ENCODE peak calls at places on chromosomes 5 and 9, in nine cellular contexts. One of them, this sample, is unnamed.
A peak's percentile ranks its signal among the peaks of the same experiment; 100 is the strongest.

GRCh38 chr5:15069407-15069905 is 197.9 kb upstream of the ANKH start:
- DNase-seq in GM23338: no peak
- DNase-seq in NCI-H2081: no peak
- DNase-seq in HEK293T: no peak
- DNase-seq in activated CD4-positive, alpha-beta T cell treated with anti-CD3 and anti-CD28 coated beads, Interleukin-2, amount 10 ng/mL, durations not matched to agents 24 days and 14 days: no peak
- DNase-seq in activated CD8-positive, alpha-beta memory T cell treated with anti-CD3 and anti-CD28 coated beads, Interleukin-2, amount 50 U/mL, for 4 hours: no peak
- DNase-seq in GM04504: no peak
- DNase-seq in endothelial cell: no peak
- DNase-seq in stimulated activated CD4-positive, alpha-beta T cell treated with anti-CD3 and anti-CD28 coated beads, Interleukin-1b, Interleukin-23, amount 100 ng/mL, for 4 hours: no peak
- DNase-seq in this sample: peak; percentile 2

GRCh38 chr9:22446589-22446949 is at the start of gene DMRTA1:
- DNase-seq in GM23338: peak; percentile 90
- DNase-seq in NCI-H2081: peak; percentile 86
- DNase-seq in HEK293T: peak; percentile 77
- DNase-seq in activated CD4-positive, alpha-beta T cell treated with anti-CD3 and anti-CD28 coated beads, Interleukin-2, amount 10 ng/mL, durations not matched to agents 24 days and 14 days: no peak
- DNase-seq in activated CD8-positive, alpha-beta memory T cell treated with anti-CD3 and anti-CD28 coated beads, Interleukin-2, amount 50 U/mL, for 4 hours: no peak
- DNase-seq in GM04504: no peak
- DNase-seq in endothelial cell: peak; percentile 83
- DNase-seq in stimulated activated CD4-positive, alpha-beta T cell treated with anti-CD3 and anti-CD28 coated beads, Interleukin-1b, Interleukin-23, amount 100 ng/mL, for 4 hours: peak; percentile 14
- DNase-seq in this sample: peak; percentile 50

GRCh38 chr5:17096975-17097695 is 120.3 kb upstream of the BASP1 start:
- DNase-seq in GM23338: peak; percentile 48
- DNase-seq in NCI-H2081: peak; percentile 48
- DNase-seq in HEK293T: peak; percentile 14
- DNase-seq in activated CD4-positive, alpha-beta T cell treated with anti-CD3 and anti-CD28 coated beads, Interleukin-2, amount 10 ng/mL, durations not matched to agents 24 days and 14 days: no peak
- DNase-seq in activated CD8-positive, alpha-beta memory T cell treated with anti-CD3 and anti-CD28 coated beads, Interleukin-2, amount 50 U/mL, for 4 hours: no peak
- DNase-seq in GM04504: no peak
- DNase-seq in endothelial cell: no peak
- DNase-seq in stimulated activated CD4-positive, alpha-beta T cell treated with anti-CD3 and anti-CD28 coated beads, Interleukin-1b, Interleukin-23, amount 100 ng/mL, for 4 hours: no peak
- DNase-seq in this sample: no peak

GRCh38 chr5:160467555-160468418 is 46.1 kb downstream of the PTTG1 start:
- DNase-seq in GM23338: peak; percentile 71
- DNase-seq in NCI-H2081: no peak
- DNase-seq in HEK293T: no peak
- DNase-seq in activated CD4-positive, alpha-beta T cell treated with anti-CD3 and anti-CD28 coated beads, Interleukin-2, amount 10 ng/mL, durations not matched to agents 24 days and 14 days: peak; percentile 96
- DNase-seq in activated CD8-positive, alpha-beta memory T cell treated with anti-CD3 and anti-CD28 coated beads, Interleukin-2, amount 50 U/mL, for 4 hours: peak; percentile 74
- DNase-seq in GM04504: peak; percentile 9
- DNase-seq in endothelial cell: peak; percentile 47
- DNase-seq in stimulated activated CD4-positive, alpha-beta T cell treated with anti-CD3 and anti-CD28 coated beads, Interleukin-1b, Interleukin-23, amount 100 ng/mL, for 4 hours: peak; percentile 72
- DNase-seq in this sample: peak; percentile 90

GRCh38 chr5:156631005-156631404 is 219.1 kb upstream of the PPP1R2B start:
- DNase-seq in GM23338: no peak
- DNase-seq in NCI-H2081: no peak
- DNase-seq in HEK293T: no peak
- DNase-seq in activated CD4-positive, alpha-beta T cell treated with anti-CD3 and anti-CD28 coated beads, Interleukin-2, amount 10 ng/mL, durations not matched to agents 24 days and 14 days: no peak
- DNase-seq in activated CD8-positive, alpha-beta memory T cell treated with anti-CD3 and anti-CD28 coated beads, Interleukin-2, amount 50 U/mL, for 4 hours: no peak
- DNase-seq in GM04504: no peak
- DNase-seq in endothelial cell: no peak
- DNase-seq in stimulated activated CD4-positive, alpha-beta T cell treated with anti-CD3 and anti-CD28 coated beads, Interleukin-1b, Interleukin-23, amount 100 ng/mL, for 4 hours: no peak
- DNase-seq in this sample: no peak

GRCh38 chr5:83000448-83000847 is 76.7 kb downstream of the TMEM167A start:
- DNase-seq in GM23338: no peak
- DNase-seq in NCI-H2081: no peak
- DNase-seq in HEK293T: no peak
- DNase-seq in activated CD4-positive, alpha-beta T cell treated with anti-CD3 and anti-CD28 coated beads, Interleukin-2, amount 10 ng/mL, durations not matched to agents 24 days and 14 days: no peak
- DNase-seq in activated CD8-positive, alpha-beta memory T cell treated with anti-CD3 and anti-CD28 coated beads, Interleukin-2, amount 50 U/mL, for 4 hours: no peak
- DNase-seq in GM04504: no peak
- DNase-seq in endothelial cell: no peak
- DNase-seq in stimulated activated CD4-positive, alpha-beta T cell treated with anti-CD3 and anti-CD28 coated beads, Interleukin-1b, Interleukin-23, amount 100 ng/mL, for 4 hours: no peak
- DNase-seq in this sample: peak; percentile 35

GRCh38 chr5:34474573-34475021 is 181.5 kb upstream of the RAI14 start:
- DNase-seq in GM23338: peak; percentile 77
- DNase-seq in NCI-H2081: peak; percentile 73
- DNase-seq in HEK293T: peak; percentile 64
- DNase-seq in activated CD4-positive, alpha-beta T cell treated with anti-CD3 and anti-CD28 coated beads, Interleukin-2, amount 10 ng/mL, durations not matched to agents 24 days and 14 days: peak; percentile 67
- DNase-seq in activated CD8-positive, alpha-beta memory T cell treated with anti-CD3 and anti-CD28 coated beads, Interleukin-2, amount 50 U/mL, for 4 hours: no peak
- DNase-seq in GM04504: peak; percentile 32
- DNase-seq in endothelial cell: no peak
- DNase-seq in stimulated activated CD4-positive, alpha-beta T cell treated with anti-CD3 and anti-CD28 coated beads, Interleukin-1b, Interleukin-23, amount 100 ng/mL, for 4 hours: no peak
- DNase-seq in this sample: peak; percentile 67

GRCh38 chr9:86034863-86035734 is 64.3 kb downstream of the GOLM1 start:
- DNase-seq in GM23338: peak; percentile 83
- DNase-seq in NCI-H2081: peak; percentile 57
- DNase-seq in HEK293T: peak; percentile 76
- DNase-seq in activated CD4-positive, alpha-beta T cell treated with anti-CD3 and anti-CD28 coated beads, Interleukin-2, amount 10 ng/mL, durations not matched to agents 24 days and 14 days: no peak
- DNase-seq in activated CD8-positive, alpha-beta memory T cell treated with anti-CD3 and anti-CD28 coated beads, Interleukin-2, amount 50 U/mL, for 4 hours: no peak
- DNase-seq in GM04504: peak; percentile 7
- DNase-seq in endothelial cell: peak; percentile 69
- DNase-seq in stimulated activated CD4-positive, alpha-beta T cell treated with anti-CD3 and anti-CD28 coated beads, Interleukin-1b, Interleukin-23, amount 100 ng/mL, for 4 hours: no peak
- DNase-seq in this sample: peak; percentile 60

GRCh38 chr9:115469826-115470225 is 351.9 kb upstream of the TNC start:
- DNase-seq in GM23338: peak; percentile 33
- DNase-seq in NCI-H2081: no peak
- DNase-seq in HEK293T: no peak
- DNase-seq in activated CD4-positive, alpha-beta T cell treated with anti-CD3 and anti-CD28 coated beads, Interleukin-2, amount 10 ng/mL, durations not matched to agents 24 days and 14 days: no peak
- DNase-seq in activated CD8-positive, alpha-beta memory T cell treated with anti-CD3 and anti-CD28 coated beads, Interleukin-2, amount 50 U/mL, for 4 hours: no peak
- DNase-seq in GM04504: peak; percentile 15
- DNase-seq in endothelial cell: no peak
- DNase-seq in stimulated activated CD4-positive, alpha-beta T cell treated with anti-CD3 and anti-CD28 coated beads, Interleukin-1b, Interleukin-23, amount 100 ng/mL, for 4 hours: no peak
- DNase-seq in this sample: no peak

GRCh38 chr5:134541736-134542376 is 16.4 kb downstream of the JADE2 start:
- DNase-seq in GM23338: peak; percentile 81
- DNase-seq in NCI-H2081: no peak
- DNase-seq in HEK293T: no peak
- DNase-seq in activated CD4-positive, alpha-beta T cell treated with anti-CD3 and anti-CD28 coated beads, Interleukin-2, amount 10 ng/mL, durations not matched to agents 24 days and 14 days: peak; percentile 65
- DNase-seq in activated CD8-positive, alpha-beta memory T cell treated with anti-CD3 and anti-CD28 coated beads, Interleukin-2, amount 50 U/mL, for 4 hours: no peak
- DNase-seq in GM04504: no peak
- DNase-seq in endothelial cell: peak; percentile 79
- DNase-seq in stimulated activated CD4-positive, alpha-beta T cell treated with anti-CD3 and anti-CD28 coated beads, Interleukin-1b, Interleukin-23, amount 100 ng/mL, for 4 hours: no peak
- DNase-seq in this sample: peak; percentile 73

GRCh38 chr5:9562101-9562500 is 16.2 kb upstream of the SEMA5A start:
- DNase-seq in GM23338: no peak
- DNase-seq in NCI-H2081: no peak
- DNase-seq in HEK293T: no peak
- DNase-seq in activated CD4-positive, alpha-beta T cell treated with anti-CD3 and anti-CD28 coated beads, Interleukin-2, amount 10 ng/mL, durations not matched to agents 24 days and 14 days: no peak
- DNase-seq in activated CD8-positive, alpha-beta memory T cell treated with anti-CD3 and anti-CD28 coated beads, Interleukin-2, amount 50 U/mL, for 4 hours: no peak
- DNase-seq in GM04504: no peak
- DNase-seq in endothelial cell: no peak
- DNase-seq in stimulated activated CD4-positive, alpha-beta T cell treated with anti-CD3 and anti-CD28 coated beads, Interleukin-1b, Interleukin-23, amount 100 ng/mL, for 4 hours: no peak
- DNase-seq in this sample: no peak

GRCh38 chr5:157342822-157343402 is 77.0 kb downstream of the CYFIP2 start:
- DNase-seq in GM23338: peak; percentile 68
- DNase-seq in NCI-H2081: peak; percentile 21
- DNase-seq in HEK293T: peak; percentile 69
- DNase-seq in activated CD4-positive, alpha-beta T cell treated with anti-CD3 and anti-CD28 coated beads, Interleukin-2, amount 10 ng/mL, durations not matched to agents 24 days and 14 days: peak; percentile 77
- DNase-seq in activated CD8-positive, alpha-beta memory T cell treated with anti-CD3 and anti-CD28 coated beads, Interleukin-2, amount 50 U/mL, for 4 hours: peak; percentile 27
- DNase-seq in GM04504: no peak
- DNase-seq in endothelial cell: peak; percentile 61
- DNase-seq in stimulated activated CD4-positive, alpha-beta T cell treated with anti-CD3 and anti-CD28 coated beads, Interleukin-1b, Interleukin-23, amount 100 ng/mL, for 4 hours: peak; percentile 26
- DNase-seq in this sample: peak; percentile 34

GRCh38 chr5:80254767-80255424 is 952 bp downstream of the SERINC5 start:
- DNase-seq in GM23338: no peak
- DNase-seq in NCI-H2081: no peak
- DNase-seq in HEK293T: no peak
- DNase-seq in activated CD4-positive, alpha-beta T cell treated with anti-CD3 and anti-CD28 coated beads, Interleukin-2, amount 10 ng/mL, durations not matched to agents 24 days and 14 days: peak; percentile 81
- DNase-seq in activated CD8-positive, alpha-beta memory T cell treated with anti-CD3 and anti-CD28 coated beads, Interleukin-2, amount 50 U/mL, for 4 hours: no peak
- DNase-seq in GM04504: no peak
- DNase-seq in endothelial cell: no peak
- DNase-seq in stimulated activated CD4-positive, alpha-beta T cell treated with anti-CD3 and anti-CD28 coated beads, Interleukin-1b, Interleukin-23, amount 100 ng/mL, for 4 hours: no peak
- DNase-seq in this sample: peak; percentile 36

GRCh38 chr9:92146610-92147009 is 31.4 kb upstream of the SPTLC1 start:
- DNase-seq in GM23338: no peak
- DNase-seq in NCI-H2081: no peak
- DNase-seq in HEK293T: no peak
- DNase-seq in activated CD4-positive, alpha-beta T cell treated with anti-CD3 and anti-CD28 coated beads, Interleukin-2, amount 10 ng/mL, durations not matched to agents 24 days and 14 days: no peak
- DNase-seq in activated CD8-positive, alpha-beta memory T cell treated with anti-CD3 and anti-CD28 coated beads, Interleukin-2, amount 50 U/mL, for 4 hours: no peak
- DNase-seq in GM04504: no peak
- DNase-seq in endothelial cell: no peak
- DNase-seq in stimulated activated CD4-positive, alpha-beta T cell treated with anti-CD3 and anti-CD28 coated beads, Interleukin-1b, Interleukin-23, amount 100 ng/mL, for 4 hours: no peak
- DNase-seq in this sample: peak; percentile 47

GRCh38 chr9:88898033-88898432 is 93.2 kb upstream of the S1PR3 start:
- DNase-seq in GM23338: no peak
- DNase-seq in NCI-H2081: no peak
- DNase-seq in HEK293T: no peak
- DNase-seq in activated CD4-positive, alpha-beta T cell treated with anti-CD3 and anti-CD28 coated beads, Interleukin-2, amount 10 ng/mL, durations not matched to agents 24 days and 14 days: no peak
- DNase-seq in activated CD8-positive, alpha-beta memory T cell treated with anti-CD3 and anti-CD28 coated beads, Interleukin-2, amount 50 U/mL, for 4 hours: no peak
- DNase-seq in GM04504: no peak
- DNase-seq in endothelial cell: no peak
- DNase-seq in stimulated activated CD4-positive, alpha-beta T cell treated with anti-CD3 and anti-CD28 coated beads, Interleukin-1b, Interleukin-23, amount 100 ng/mL, for 4 hours: no peak
- DNase-seq in this sample: no peak

GRCh38 chr5:398475-399295 is 44.3 kb upstream of the EXOC3 start:
- DNase-seq in GM23338: peak; percentile 60
- DNase-seq in NCI-H2081: peak; percentile 62
- DNase-seq in HEK293T: no peak
- DNase-seq in activated CD4-positive, alpha-beta T cell treated with anti-CD3 and anti-CD28 coated beads, Interleukin-2, amount 10 ng/mL, durations not matched to agents 24 days and 14 days: no peak
- DNase-seq in activated CD8-positive, alpha-beta memory T cell treated with anti-CD3 and anti-CD28 coated beads, Interleukin-2, amount 50 U/mL, for 4 hours: peak; percentile 15
- DNase-seq in GM04504: no peak
- DNase-seq in endothelial cell: no peak
- DNase-seq in stimulated activated CD4-positive, alpha-beta T cell treated with anti-CD3 and anti-CD28 coated beads, Interleukin-1b, Interleukin-23, amount 100 ng/mL, for 4 hours: no peak
- DNase-seq in this sample: no peak

GRCh38 chr9:77827104-77827784 is 179.1 kb upstream of the GNA14 start:
- DNase-seq in GM23338: no peak
- DNase-seq in NCI-H2081: no peak
- DNase-seq in HEK293T: no peak
- DNase-seq in activated CD4-positive, alpha-beta T cell treated with anti-CD3 and anti-CD28 coated beads, Interleukin-2, amount 10 ng/mL, durations not matched to agents 24 days and 14 days: no peak
- DNase-seq in activated CD8-positive, alpha-beta memory T cell treated with anti-CD3 and anti-CD28 coated beads, Interleukin-2, amount 50 U/mL, for 4 hours: no peak
- DNase-seq in GM04504: no peak
- DNase-seq in endothelial cell: no peak
- DNase-seq in stimulated activated CD4-positive, alpha-beta T cell treated with anti-CD3 and anti-CD28 coated beads, Interleukin-1b, Interleukin-23, amount 100 ng/mL, for 4 hours: no peak
- DNase-seq in this sample: no peak

GRCh38 chr5:146717951-146718350 is 160.6 kb downstream of the PPP2R2B start:
- DNase-seq in GM23338: no peak
- DNase-seq in NCI-H2081: no peak
- DNase-seq in HEK293T: no peak
- DNase-seq in activated CD4-positive, alpha-beta T cell treated with anti-CD3 and anti-CD28 coated beads, Interleukin-2, amount 10 ng/mL, durations not matched to agents 24 days and 14 days: no peak
- DNase-seq in activated CD8-positive, alpha-beta memory T cell treated with anti-CD3 and anti-CD28 coated beads, Interleukin-2, amount 50 U/mL, for 4 hours: no peak
- DNase-seq in GM04504: no peak
- DNase-seq in endothelial cell: no peak
- DNase-seq in stimulated activated CD4-positive, alpha-beta T cell treated with anti-CD3 and anti-CD28 coated beads, Interleukin-1b, Interleukin-23, amount 100 ng/mL, for 4 hours: no peak
- DNase-seq in this sample: no peak

GRCh38 chr5:154756871-154757646 is 1.9 kb downstream of the LARP1 start:
- DNase-seq in GM23338: peak; percentile 56
- DNase-seq in NCI-H2081: peak; percentile 37
- DNase-seq in HEK293T: no peak
- DNase-seq in activated CD4-positive, alpha-beta T cell treated with anti-CD3 and anti-CD28 coated beads, Interleukin-2, amount 10 ng/mL, durations not matched to agents 24 days and 14 days: peak; percentile 81
- DNase-seq in activated CD8-positive, alpha-beta memory T cell treated with anti-CD3 and anti-CD28 coated beads, Interleukin-2, amount 50 U/mL, for 4 hours: peak; percentile 63
- DNase-seq in GM04504: no peak
- DNase-seq in endothelial cell: peak; percentile 36
- DNase-seq in stimulated activated CD4-positive, alpha-beta T cell treated with anti-CD3 and anti-CD28 coated beads, Interleukin-1b, Interleukin-23, amount 100 ng/mL, for 4 hours: peak; percentile 47
- DNase-seq in this sample: peak; percentile 42

GRCh38 chr5:155728857-155729683 is 597.9 kb upstream of the SGCD start:
- DNase-seq in GM23338: peak; percentile 77
- DNase-seq in NCI-H2081: peak; percentile 17
- DNase-seq in HEK293T: no peak
- DNase-seq in activated CD4-positive, alpha-beta T cell treated with anti-CD3 and anti-CD28 coated beads, Interleukin-2, amount 10 ng/mL, durations not matched to agents 24 days and 14 days: no peak
- DNase-seq in activated CD8-positive, alpha-beta memory T cell treated with anti-CD3 and anti-CD28 coated beads, Interleukin-2, amount 50 U/mL, for 4 hours: no peak
- DNase-seq in GM04504: peak; percentile 24
- DNase-seq in endothelial cell: peak; percentile 19
- DNase-seq in stimulated activated CD4-positive, alpha-beta T cell treated with anti-CD3 and anti-CD28 coated beads, Interleukin-1b, Interleukin-23, amount 100 ng/mL, for 4 hours: no peak
- DNase-seq in this sample: no peak

GRCh38 chr5:164301136-164301535 is 795.7 kb downstream of the MAT2B start:
- DNase-seq in GM23338: no peak
- DNase-seq in NCI-H2081: no peak
- DNase-seq in HEK293T: no peak
- DNase-seq in activated CD4-positive, alpha-beta T cell treated with anti-CD3 and anti-CD28 coated beads, Interleukin-2, amount 10 ng/mL, durations not matched to agents 24 days and 14 days: no peak
- DNase-seq in activated CD8-positive, alpha-beta memory T cell treated with anti-CD3 and anti-CD28 coated beads, Interleukin-2, amount 50 U/mL, for 4 hours: no peak
- DNase-seq in GM04504: no peak
- DNase-seq in endothelial cell: no peak
- DNase-seq in stimulated activated CD4-positive, alpha-beta T cell treated with anti-CD3 and anti-CD28 coated beads, Interleukin-1b, Interleukin-23, amount 100 ng/mL, for 4 hours: no peak
- DNase-seq in this sample: no peak

GRCh38 chr5:15598294-15598902 is 98.4 kb downstream of the FBXL7 start:
- DNase-seq in GM23338: peak; percentile 82
- DNase-seq in NCI-H2081: peak; percentile 9
- DNase-seq in HEK293T: peak; percentile 8
- DNase-seq in activated CD4-positive, alpha-beta T cell treated with anti-CD3 and anti-CD28 coated beads, Interleukin-2, amount 10 ng/mL, durations not matched to agents 24 days and 14 days: peak; percentile 55
- DNase-seq in activated CD8-positive, alpha-beta memory T cell treated with anti-CD3 and anti-CD28 coated beads, Interleukin-2, amount 50 U/mL, for 4 hours: no peak
- DNase-seq in GM04504: no peak
- DNase-seq in endothelial cell: peak; percentile 28
- DNase-seq in stimulated activated CD4-positive, alpha-beta T cell treated with anti-CD3 and anti-CD28 coated beads, Interleukin-1b, Interleukin-23, amount 100 ng/mL, for 4 hours: no peak
- DNase-seq in this sample: no peak

GRCh38 chr9:105554042-105554441 is 3.9 kb upstream of the FKTN start:
- DNase-seq in GM23338: no peak
- DNase-seq in NCI-H2081: no peak
- DNase-seq in HEK293T: no peak
- DNase-seq in activated CD4-positive, alpha-beta T cell treated with anti-CD3 and anti-CD28 coated beads, Interleukin-2, amount 10 ng/mL, durations not matched to agents 24 days and 14 days: no peak
- DNase-seq in activated CD8-positive, alpha-beta memory T cell treated with anti-CD3 and anti-CD28 coated beads, Interleukin-2, amount 50 U/mL, for 4 hours: no peak
- DNase-seq in GM04504: no peak
- DNase-seq in endothelial cell: no peak
- DNase-seq in stimulated activated CD4-positive, alpha-beta T cell treated with anti-CD3 and anti-CD28 coated beads, Interleukin-1b, Interleukin-23, amount 100 ng/mL, for 4 hours: no peak
- DNase-seq in this sample: no peak

This sample was measured in fibroblast of villous mesenchyme.